ENCODE peak calls at places on chromosome 12, in seven cellular contexts. S, F, G, C, U, Y and T are unnamed samples.

GRCh38 chr12:75446857-75447256 is 33.7 kb upstream of the GLIPR1 start:
- DNase-seq in S (no peak), F (no peak), G (no peak), C (no peak), U (no peak), Y (no peak), T (no peak)

GRCh38 chr12:118946256-118946655 is 35.1 kb upstream of the SRRM4 start:
- DNase-seq in S (no peak), F (no peak), G (no peak), C (no peak), U (no peak), Y (no peak), T (no peak)

GRCh38 chr12:8032242-8033152 is at the start of gene FOXJ2:
- DNase-seq in S (peak; percentile 90), F (peak; percentile 88), G (peak; percentile 67), C (peak; percentile 74), U (peak; percentile 7), Y (peak; percentile 57), T (peak; percentile 65)

GRCh38 chr12:34394211-34395055 is 372.1 kb downstream of the ALG10 start:
- DNase-seq in S (no peak), F (peak; percentile 6), G (peak; percentile 3), C (no peak), U (no peak), Y (no peak), T (peak; percentile 7)

GRCh38 chr12:106054016-106054415 is 84.7 kb downstream of the NUAK1 start:
- DNase-seq in S (no peak), F (no peak), G (no peak), C (no peak), U (peak; percentile 14), Y (no peak), T (no peak)

GRCh38 chr12:46915082-46915481 is 89.3 kb upstream of the SLC38A4 start:
- DNase-seq in S (no peak), F (peak; percentile 20), G (no peak), C (no peak), U (no peak), Y (no peak), T (no peak)

GRCh38 chr12:118127867-118128266 is 8.1 kb upstream of the PEBP1 start:
- DNase-seq in S (no peak), F (no peak), G (no peak), C (no peak), U (no peak), Y (no peak), T (no peak)

GRCh38 chr12:116121453-116121871 is 156.0 kb downstream of the MED13L start:
- DNase-seq in S (no peak), F (no peak), G (no peak), C (no peak), U (no peak), Y (no peak), T (no peak)

GRCh38 chr12:15534870-15535269 is 212.6 kb downstream of the PTPRO start:
- DNase-seq in S (no peak), F (no peak), G (no peak), C (no peak), U (no peak), Y (no peak), T (no peak)

GRCh38 chr12:120190985-120191480 is 3.5 kb downstream of the GCN1 start:
- DNase-seq in S (no peak), F (no peak), G (no peak), C (no peak), U (no peak), Y (no peak), T (no peak)

GRCh38 chr12:15962760-15963159 is 51.6 kb downstream of the DERA start:
- DNase-seq in S (no peak), F (no peak), G (no peak), C (no peak), U (no peak), Y (no peak), T (no peak)

GRCh38 chr12:62632521-62632920 is 165.9 kb downstream of the MON2 start:
- DNase-seq in S (peak; percentile 56), F (peak; percentile 61), G (no peak), C (no peak), U (no peak), Y (peak; percentile 71), T (peak; percentile 81)

GRCh38 chr12:40336573-40337199 is 111.9 kb downstream of the LRRK2 start:
- DNase-seq in S (peak; percentile 42), F (no peak), G (no peak), C (no peak), U (no peak), Y (no peak), T (no peak)

GRCh38 chr12:126397071-126397571 is 1331.9 kb downstream of the AACS start:
- DNase-seq in S (no peak), F (no peak), G (no peak), C (no peak), U (no peak), Y (no peak), T (no peak)

GRCh38 chr12:49866859-49867579 is 24.1 kb upstream of the BCDIN3D start:
- DNase-seq in S (peak; percentile 92), F (peak; percentile 74), G (peak; percentile 45), C (peak; percentile 72), U (peak; percentile 2), Y (peak; percentile 95), T (peak; percentile 92)

GRCh38 chr12:46657416-46658411 is 168.1 kb downstream of the SLC38A4 start:
- DNase-seq in S (no peak), F (no peak), G (no peak), C (no peak), U (no peak), Y (no peak), T (no peak)

GRCh38 chr12:84856156-84856900 is 56.3 kb downstream of the SLC6A15 start:
- DNase-seq in S (no peak), F (no peak), G (no peak), C (no peak), U (no peak), Y (no peak), T (no peak)

GRCh38 chr12:122669397-122670070 is 33.6 kb downstream of the HCAR2 start:
- DNase-seq in S (no peak), F (no peak), G (no peak), C (no peak), U (no peak), Y (no peak), T (no peak)

GRCh38 chr12:127101086-127101485 is 1165.9 kb upstream of the TMEM132C start:
- DNase-seq in S (no peak), F (no peak), G (no peak), C (no peak), U (no peak), Y (no peak), T (no peak)

GRCh38 chr12:51866324-51866723 is 17.8 kb upstream of the FIGNL2 start:
- DNase-seq in S (no peak), F (no peak), G (no peak), C (no peak), U (no peak), Y (no peak), T (no peak)

GRCh38 chr12:49783917-49784676 is 42.7 kb downstream of the TMBIM6 start:
- DNase-seq in S (no peak), F (no peak), G (no peak), C (no peak), U (no peak), Y (no peak), T (no peak)

GRCh38 chr12:90102957-90103652 is 394.5 kb upstream of the ATP2B1 start:
- DNase-seq in S (peak; percentile 47), F (no peak), G (no peak), C (no peak), U (no peak), Y (no peak), T (no peak)

GRCh38 chr12:66603981-66604380 is 74.9 kb downstream of the GRIP1 start:
- DNase-seq in S (no peak), F (no peak), G (no peak), C (no peak), U (no peak), Y (no peak), T (no peak)

GRCh38 chr12:52370906-52371608 is 3.8 kb upstream of the KRT85 start:
- DNase-seq in S (no peak), F (peak; percentile 44), G (no peak), C (no peak), U (no peak), Y (no peak), T (no peak)

GRCh38 chr12:4293299-4293941 is 19.9 kb downstream of the CCND2 start:
- DNase-seq in S (no peak), F (no peak), G (no peak), C (no peak), U (no peak), Y (no peak), T (no peak)

GRCh38 chr12:11654338-11654737 is 4.9 kb downstream of the ETV6 start:
- DNase-seq in S (no peak), F (no peak), G (no peak), C (no peak), U (no peak), Y (no peak), T (no peak)

GRCh38 chr12:30138483-30138882 is 354.7 kb upstream of the TMTC1 start:
- DNase-seq in S (no peak), F (no peak), G (no peak), C (no peak), U (no peak), Y (peak; percentile 92), T (peak; percentile 41)

GRCh38 chr12:130213249-130213648 is 51.0 kb downstream of the FZD10 start:
- DNase-seq in S (no peak), F (no peak), G (no peak), C (no peak), U (no peak), Y (no peak), T (no peak)

GRCh38 chr12:80189241-80189640 is 89.9 kb downstream of the OTOGL start:
- DNase-seq in S (no peak), F (no peak), G (no peak), C (no peak), U (no peak), Y (no peak), T (no peak)

GRCh38 chr12:119363490-119363889 is 29.0 kb downstream of the CCDC60 start:
- DNase-seq in S (no peak), F (no peak), G (no peak), C (no peak), U (no peak), Y (no peak), T (no peak)

GRCh38 chr12:123038966-123039365 is 58.5 kb downstream of the ARL6IP4 start:
- DNase-seq in S (no peak), F (no peak), G (no peak), C (no peak), U (no peak), Y (no peak), T (no peak)

GRCh38 chr12:89745286-89745685 is 36.6 kb upstream of the ATP2B1 start:
- DNase-seq in S (no peak), F (no peak), G (no peak), C (no peak), U (no peak), Y (no peak), T (no peak)

GRCh38 chr12:75554556-75554880 is 43.1 kb upstream of the KRR1 start:
- DNase-seq in S (no peak), F (no peak), G (no peak), C (no peak), U (no peak), Y (no peak), T (no peak)

GRCh38 chr12:130405332-130405731 is 67.6 kb downstream of the PIWIL1 start:
- DNase-seq in S (no peak), F (no peak), G (no peak), C (no peak), U (no peak), Y (peak; percentile 60), T (peak; percentile 61)

GRCh38 chr12:16348435-16349131 is 1.1 kb downstream of the MGST1 start:
- DNase-seq in S (no peak), F (no peak), G (no peak), C (no peak), U (no peak), Y (peak; percentile 23), T (no peak)

GRCh38 chr12:52010152-52010622 is 3.4 kb downstream of the TAMALIN start:
- DNase-seq in S (no peak), F (peak; percentile 85), G (no peak), C (no peak), U (no peak), Y (peak; percentile 97), T (peak; percentile 96)

GRCh38 chr12:24595652-24596235 is 353.2 kb downstream of the BCAT1 start:
- DNase-seq in S (no peak), F (no peak), G (no peak), C (no peak), U (no peak), Y (no peak), T (no peak)